ENCODE peak calls at places on chromosome X, in seven cellular contexts. One of them, this sample, is unnamed.

GRCh38 chrX:114584983-114585842 is 1.3 kb downstream of the HTR2C start:
- DNase-seq in cerebellum: no peak
- DNase-seq in HFF-Myc: no peak
- DNase-seq in stomach: no peak
- DNase-seq in right cardiac atrium: no peak
- DNase-seq in omental fat pad: no peak
- DNase-seq in T-helper 1 cell: no peak
- DNase-seq in this sample: no peak

GRCh38 chrX:66012094-66012534 is 27.8 kb downstream of the VSIG4 start:
- DNase-seq in cerebellum: no peak
- DNase-seq in T-helper 1 cell: no peak
- DNase-seq in omental fat pad: no peak
- DNase-seq in stomach: peak; percentile 31
- DNase-seq in right cardiac atrium: no peak
- DNase-seq in HFF-Myc: no peak
- DNase-seq in this sample: no peak

GRCh38 chrX:31483336-31483735 is 411.5 kb upstream of the FTHL17 start:
- DNase-seq in right cardiac atrium: peak; percentile 35
- DNase-seq in HFF-Myc: no peak
- DNase-seq in T-helper 1 cell: no peak
- DNase-seq in stomach: no peak
- DNase-seq in omental fat pad: no peak
- DNase-seq in cerebellum: no peak
- DNase-seq in this sample: no peak

GRCh38 chrX:69543572-69543971 is 39.4 kb downstream of the NALF2 start:
- DNase-seq in right cardiac atrium: peak; percentile 3
- DNase-seq in stomach: no peak
- DNase-seq in HFF-Myc: no peak
- DNase-seq in cerebellum: no peak
- DNase-seq in omental fat pad: no peak
- DNase-seq in T-helper 1 cell: no peak
- DNase-seq in this sample: no peak

GRCh38 chrX:7116081-7116480 is 31.4 kb upstream of the STS start:
- DNase-seq in stomach: no peak
- DNase-seq in T-helper 1 cell: no peak
- DNase-seq in HFF-Myc: no peak
- DNase-seq in cerebellum: no peak
- DNase-seq in right cardiac atrium: peak; percentile 50
- DNase-seq in omental fat pad: no peak
- DNase-seq in this sample: no peak

GRCh38 chrX:150482537-150483217 is 85.7 kb upstream of the MTM1 start:
- DNase-seq in T-helper 1 cell: no peak
- DNase-seq in omental fat pad: peak; percentile 29
- DNase-seq in right cardiac atrium: no peak
- DNase-seq in cerebellum: no peak
- DNase-seq in stomach: no peak
- DNase-seq in HFF-Myc: no peak
- DNase-seq in this sample: no peak

GRCh38 chrX:77918568-77918967 is 8.1 kb downstream of the ATP7A start:
- DNase-seq in stomach: no peak
- DNase-seq in right cardiac atrium: no peak
- DNase-seq in HFF-Myc: no peak
- DNase-seq in omental fat pad: no peak
- DNase-seq in cerebellum: no peak
- DNase-seq in T-helper 1 cell: no peak
- DNase-seq in this sample: no peak

GRCh38 chrX:45716747-45717146 is 516.1 kb upstream of the DIPK2B start:
- DNase-seq in cerebellum: no peak
- DNase-seq in stomach: no peak
- DNase-seq in omental fat pad: no peak
- DNase-seq in T-helper 1 cell: no peak
- DNase-seq in HFF-Myc: no peak
- DNase-seq in right cardiac atrium: no peak
- DNase-seq in this sample: no peak

This sample was measured in endothelial cell.